ENCODE peak calls at places on chromosomes 12 and 14, in four cellular contexts. One of them, this sample, is unnamed.

GRCh38 chr14:35333797-35334743 is 41.9 kb downstream of the PSMA6 start:
- DNase-seq in fibroblast of the aortic adventitia: no peak
- DNase-seq in GM23338: no peak
- DNase-seq in GM12878: no peak
- DNase-seq in this sample: no peak

GRCh38 chr12:121536058-121536928 is 44.5 kb downstream of the KDM2B start:
- DNase-seq in fibroblast of the aortic adventitia: peak; percentile 83
- DNase-seq in GM12878: no peak
- DNase-seq in GM23338: peak; percentile 91
- DNase-seq in this sample: peak; percentile 46

GRCh38 chr12:45299132-45299692 is 83.3 kb downstream of the ANO6 start:
- DNase-seq in fibroblast of the aortic adventitia: peak; percentile 78
- DNase-seq in GM23338: no peak
- DNase-seq in GM12878: no peak
- DNase-seq in this sample: peak; percentile 53

GRCh38 chr12:29428630-29429029 is 47.7 kb upstream of the ERGIC2 start:
- DNase-seq in GM23338: no peak
- DNase-seq in fibroblast of the aortic adventitia: peak; percentile 72
- DNase-seq in GM12878: peak; percentile 34
- DNase-seq in this sample: peak; percentile 52

GRCh38 chr12:79400481-79400880 is 290.3 kb downstream of the PAWR start:
- DNase-seq in GM23338: no peak
- DNase-seq in fibroblast of the aortic adventitia: no peak
- DNase-seq in GM12878: no peak
- DNase-seq in this sample: no peak

GRCh38 chr14:92074555-92074954 is 31.8 kb downstream of the ATXN3 start:
- DNase-seq in GM12878: no peak
- DNase-seq in GM23338: no peak
- DNase-seq in fibroblast of the aortic adventitia: peak; percentile 5
- DNase-seq in this sample: no peak

GRCh38 chr12:2537868-2538541 is 256.8 kb upstream of the FKBP4 start:
- DNase-seq in GM12878: no peak
- DNase-seq in fibroblast of the aortic adventitia: no peak
- DNase-seq in GM23338: no peak
- DNase-seq in this sample: no peak

GRCh38 chr12:121774968-121775474 is 18.5 kb downstream of the RHOF start:
- DNase-seq in fibroblast of the aortic adventitia: no peak
- DNase-seq in GM23338: peak; percentile 87
- DNase-seq in GM12878: no peak
- DNase-seq in this sample: no peak

GRCh38 chr12:51898937-51899336 is 8.4 kb upstream of the ACVRL1 start:
- DNase-seq in fibroblast of the aortic adventitia: no peak
- DNase-seq in GM23338: no peak
- DNase-seq in GM12878: no peak
- DNase-seq in this sample: no peak

GRCh38 chr14:101583006-101583708 is 21.9 kb downstream of the DIO3 start:
- DNase-seq in fibroblast of the aortic adventitia: no peak
- DNase-seq in GM23338: no peak
- DNase-seq in GM12878: no peak
- DNase-seq in this sample: no peak

GRCh38 chr12:76117067-76117691 is 32.7 kb upstream of the NAP1L1 start:
- DNase-seq in GM23338: peak; percentile 12
- DNase-seq in fibroblast of the aortic adventitia: no peak
- DNase-seq in GM12878: no peak
- DNase-seq in this sample: no peak

GRCh38 chr14:41570415-41571155 is 36.1 kb upstream of the LRFN5 start:
- DNase-seq in GM23338: peak; percentile 44
- DNase-seq in fibroblast of the aortic adventitia: no peak
- DNase-seq in GM12878: no peak
- DNase-seq in this sample: no peak

GRCh38 chr14:105292810-105293711 is 7.7 kb downstream of the BRF1 start:
- DNase-seq in GM12878: no peak
- DNase-seq in GM23338: no peak
- DNase-seq in fibroblast of the aortic adventitia: no peak
- DNase-seq in this sample: no peak

GRCh38 chr14:50260511-50260910 is 29.1 kb upstream of the SOS2 start:
- DNase-seq in fibroblast of the aortic adventitia: peak; percentile 65
- DNase-seq in GM12878: no peak
- DNase-seq in GM23338: peak; percentile 59
- DNase-seq in this sample: peak; percentile 3

GRCh38 chr14:59389936-59390335 is 75.2 kb downstream of the GPR135 start:
- DNase-seq in GM23338: no peak
- DNase-seq in GM12878: no peak
- DNase-seq in fibroblast of the aortic adventitia: no peak
- DNase-seq in this sample: no peak

GRCh38 chr14:73740921-73741326 is 26.7 kb upstream of the PNMA1 start:
- DNase-seq in fibroblast of the aortic adventitia: peak; percentile 69
- DNase-seq in GM23338: peak; percentile 64
- DNase-seq in GM12878: no peak
- DNase-seq in this sample: no peak

GRCh38 chr14:76904740-76905569 is 78.7 kb downstream of the LRRC74A start:
- DNase-seq in GM12878: peak; percentile 84
- DNase-seq in GM23338: no peak
- DNase-seq in fibroblast of the aortic adventitia: peak; percentile 85
- DNase-seq in this sample: peak; percentile 96

GRCh38 chr12:108066583-108067234 is 62.4 kb upstream of the WSCD2 start:
- DNase-seq in fibroblast of the aortic adventitia: no peak
- DNase-seq in GM12878: no peak
- DNase-seq in GM23338: no peak
- DNase-seq in this sample: no peak

GRCh38 chr12:24191117-24191516 is 241.6 kb upstream of the SOX5 start:
- DNase-seq in GM12878: no peak
- DNase-seq in fibroblast of the aortic adventitia: no peak
- DNase-seq in GM23338: no peak
- DNase-seq in this sample: no peak

GRCh38 chr12:107519906-107520859 is 165.4 kb upstream of the PWP1 start:
- DNase-seq in GM12878: no peak
- DNase-seq in GM23338: no peak
- DNase-seq in fibroblast of the aortic adventitia: no peak
- DNase-seq in this sample: no peak

GRCh38 chr14:101825797-101826196 is 64.3 kb downstream of the PPP2R5C start:
- DNase-seq in fibroblast of the aortic adventitia: no peak
- DNase-seq in GM12878: no peak
- DNase-seq in GM23338: no peak
- DNase-seq in this sample: no peak

GRCh38 chr12:114636723-114637480 is 47.1 kb downstream of the TBX3 start:
- DNase-seq in fibroblast of the aortic adventitia: peak; percentile 16
- DNase-seq in GM12878: no peak
- DNase-seq in GM23338: peak; percentile 72
- DNase-seq in this sample: no peak

GRCh38 chr14:30240685-30241084 is 313.0 kb upstream of the PRKD1 start:
- DNase-seq in GM12878: no peak
- DNase-seq in GM23338: no peak
- DNase-seq in fibroblast of the aortic adventitia: no peak
- DNase-seq in this sample: no peak

GRCh38 chr14:81416233-81416927 is 16.3 kb upstream of the STON2 start:
- DNase-seq in GM12878: no peak
- DNase-seq in fibroblast of the aortic adventitia: no peak
- DNase-seq in GM23338: no peak
- DNase-seq in this sample: no peak

GRCh38 chr12:80268924-80269749 is 169.8 kb downstream of the OTOGL start:
- DNase-seq in GM12878: no peak
- DNase-seq in GM23338: no peak
- DNase-seq in fibroblast of the aortic adventitia: peak; percentile 75
- DNase-seq in this sample: peak; percentile 45

GRCh38 chr14:66395300-66395699 is 90.9 kb upstream of the CCDC196 start:
- DNase-seq in GM23338: peak; percentile 31
- DNase-seq in fibroblast of the aortic adventitia: no peak
- DNase-seq in GM12878: no peak
- DNase-seq in this sample: no peak

GRCh38 chr14:88045705-88046104 is 40.8 kb downstream of the GPR65 start:
- DNase-seq in fibroblast of the aortic adventitia: no peak
- DNase-seq in GM12878: no peak
- DNase-seq in GM23338: no peak
- DNase-seq in this sample: no peak

GRCh38 chr12:111398530-111398929 is 7.2 kb upstream of the SH2B3 start:
- DNase-seq in fibroblast of the aortic adventitia: no peak
- DNase-seq in GM12878: no peak
- DNase-seq in GM23338: no peak
- DNase-seq in this sample: no peak

GRCh38 chr14:90087433-90087832 is 25.6 kb downstream of the KCNK13 start:
- DNase-seq in fibroblast of the aortic adventitia: peak; percentile 61
- DNase-seq in GM23338: no peak
- DNase-seq in GM12878: no peak
- DNase-seq in this sample: peak; percentile 58

GRCh38 chr12:98470469-98471082 is 44.8 kb upstream of the TMPO start:
- DNase-seq in fibroblast of the aortic adventitia: no peak
- DNase-seq in GM12878: no peak
- DNase-seq in GM23338: no peak
- DNase-seq in this sample: no peak

GRCh38 chr12:93020225-93020997 is 91.3 kb upstream of the EEA1 start:
- DNase-seq in GM23338: no peak
- DNase-seq in GM12878: no peak
- DNase-seq in fibroblast of the aortic adventitia: no peak
- DNase-seq in this sample: no peak

GRCh38 chr12:9751204-9752144 is 9.2 kb downstream of the CD69 start:
- DNase-seq in GM12878: no peak
- DNase-seq in GM23338: peak; percentile 43
- DNase-seq in fibroblast of the aortic adventitia: peak; percentile 27
- DNase-seq in this sample: no peak

GRCh38 chr14:60722163-60722835 is 1.9 kb downstream of the SIX4 start:
- DNase-seq in GM23338: peak; percentile 88
- DNase-seq in GM12878: no peak
- DNase-seq in fibroblast of the aortic adventitia: peak; percentile 49
- DNase-seq in this sample: no peak

GRCh38 chr12:106782619-106783018 is 8.1 kb downstream of the RIC8B start:
- DNase-seq in GM23338: no peak
- DNase-seq in GM12878: no peak
- DNase-seq in fibroblast of the aortic adventitia: no peak
- DNase-seq in this sample: no peak

GRCh38 chr12:75591628-75592027 is 80.2 kb upstream of the KRR1 start:
- DNase-seq in fibroblast of the aortic adventitia: peak; percentile 27
- DNase-seq in GM12878: no peak
- DNase-seq in GM23338: no peak
- DNase-seq in this sample: no peak

GRCh38 chr14:100530270-100531072 is 56.7 kb downstream of the BEGAIN start:
- DNase-seq in GM23338: no peak
- DNase-seq in fibroblast of the aortic adventitia: no peak
- DNase-seq in GM12878: no peak
- DNase-seq in this sample: no peak

GRCh38 chr12:127923501-127923900 is 343.5 kb upstream of the TMEM132C start:
- DNase-seq in GM23338: no peak
- DNase-seq in GM12878: no peak
- DNase-seq in fibroblast of the aortic adventitia: no peak
- DNase-seq in this sample: no peak

GRCh38 chr14:72710212-72710611 is 183.7 kb downstream of the DPF3 start:
- DNase-seq in GM23338: no peak
- DNase-seq in fibroblast of the aortic adventitia: peak; percentile 92
- DNase-seq in GM12878: no peak
- DNase-seq in this sample: peak; percentile 17

GRCh38 chr14:90383126-90383730 is 13.6 kb upstream of the CALM1 start:
- DNase-seq in GM23338: peak; percentile 100
- DNase-seq in fibroblast of the aortic adventitia: peak; percentile 100
- DNase-seq in GM12878: peak; percentile 98
- DNase-seq in this sample: peak; percentile 99

DNA sequence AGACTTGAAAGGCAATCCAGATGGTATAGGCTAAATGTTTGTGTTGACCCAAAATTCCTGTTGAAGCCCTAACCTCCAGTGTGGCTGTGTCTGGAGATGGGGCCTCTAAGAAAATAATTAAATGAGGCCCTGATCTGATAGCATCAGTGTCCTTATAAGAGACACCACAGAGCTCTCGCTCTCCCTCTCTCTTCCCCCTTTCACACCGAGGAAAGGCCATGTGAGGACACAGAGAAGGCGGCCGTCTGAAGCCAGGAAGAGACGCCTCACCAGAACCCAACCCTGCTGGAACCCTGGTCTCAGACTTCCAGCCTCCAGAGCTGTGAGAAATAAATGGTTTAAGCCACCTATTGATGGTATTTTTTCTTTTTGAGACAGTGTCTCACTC is 87.5 kb downstream of the SCARB1 start:
- DNase-seq in fibroblast of the aortic adventitia: no peak
- DNase-seq in GM12878: no peak
- DNase-seq in GM23338: no peak
- DNase-seq in this sample: no peak
- H3K4me3 ChIP-seq in fibroblast of the aortic adventitia: no peak overlapping the region
- H3K4me3 ChIP-seq in GM12878: no peak overlapping the region
- H3K4me3 ChIP-seq in GM23338: no peak overlapping the region
- H3K4me3 ChIP-seq in this sample: no peak overlapping the region

GRCh38 chr14:82642425-82642824 is 1108.8 kb upstream of the SEL1L start:
- DNase-seq in fibroblast of the aortic adventitia: no peak
- DNase-seq in GM23338: peak; percentile 71
- DNase-seq in GM12878: no peak
- DNase-seq in this sample: no peak
- H3K4me3 ChIP-seq in fibroblast of the aortic adventitia: no peak overlapping the region
- H3K4me3 ChIP-seq in GM23338: peak overlapping the region; percentile 47
- H3K4me3 ChIP-seq in GM12878: no peak overlapping the region
- H3K4me3 ChIP-seq in this sample: no peak overlapping the region

DNA sequence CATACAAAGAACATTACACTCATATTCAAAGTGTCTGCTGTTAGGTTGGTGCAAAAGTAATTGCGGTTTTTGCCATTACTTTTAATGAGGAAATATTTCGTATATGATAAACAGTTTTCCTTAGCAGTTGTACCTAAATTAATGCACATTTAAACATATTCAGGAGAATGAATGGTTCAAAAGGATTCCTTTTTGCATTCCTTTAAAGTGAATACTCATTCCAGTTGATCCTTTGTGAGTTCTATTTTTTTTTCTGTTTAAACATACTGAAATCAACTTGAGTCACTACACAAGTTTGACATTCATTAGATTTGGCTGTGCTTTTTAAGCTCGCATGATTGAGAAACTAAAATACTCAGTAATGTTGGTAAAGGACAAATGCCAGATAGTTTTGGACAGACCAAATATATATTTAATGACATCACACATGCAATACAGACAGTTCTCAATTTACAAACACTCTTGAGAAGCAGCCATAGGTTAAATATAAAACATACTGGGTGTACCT is 13.8 kb upstream of the SLC38A2 start:
- DNase-seq in GM12878: no peak
- DNase-seq in fibroblast of the aortic adventitia: peak; percentile 98
- DNase-seq in GM23338: no peak
- DNase-seq in this sample: peak; percentile 95
- H3K4me3 ChIP-seq in GM12878: peak overlapping the region; percentile 66
- H3K4me3 ChIP-seq in fibroblast of the aortic adventitia: no peak overlapping the region
- H3K4me3 ChIP-seq in GM23338: peak overlapping the region; percentile 72
- H3K4me3 ChIP-seq in this sample: no peak overlapping the region

GRCh38 chr12:105401198-105401597 is 70.7 kb downstream of the C12orf75 start:
- DNase-seq in fibroblast of the aortic adventitia: no peak
- DNase-seq in GM23338: no peak
- DNase-seq in GM12878: no peak
- DNase-seq in this sample: no peak
- H3K4me3 ChIP-seq in fibroblast of the aortic adventitia: no peak overlapping the region
- H3K4me3 ChIP-seq in GM23338: no peak overlapping the region
- H3K4me3 ChIP-seq in GM12878: no peak overlapping the region
- H3K4me3 ChIP-seq in this sample: no peak overlapping the region

GRCh38 chr14:102922490-102923200 is at the start of gene AMN:
- DNase-seq in GM12878: no peak
- DNase-seq in fibroblast of the aortic adventitia: no peak
- DNase-seq in GM23338: peak; percentile 79
- DNase-seq in this sample: no peak
- H3K4me3 ChIP-seq in GM12878: peak within 1 kb of the TSS; percentile 17
- H3K4me3 ChIP-seq in fibroblast of the aortic adventitia: peak within 1 kb of the TSS; percentile 37
- H3K4me3 ChIP-seq in GM23338: peak within 1 kb of the TSS; percentile 66
- H3K4me3 ChIP-seq in this sample: peak within 1 kb of the TSS; percentile 29

GRCh38 chr12:105581420-105581819 is 250.9 kb downstream of the C12orf75 start:
- DNase-seq in fibroblast of the aortic adventitia: no peak
- DNase-seq in GM12878: no peak
- DNase-seq in GM23338: no peak
- DNase-seq in this sample: no peak
- H3K4me3 ChIP-seq in fibroblast of the aortic adventitia: no peak overlapping the region
- H3K4me3 ChIP-seq in GM12878: no peak overlapping the region
- H3K4me3 ChIP-seq in GM23338: no peak overlapping the region
- H3K4me3 ChIP-seq in this sample: no peak overlapping the region

This sample was measured in AG09309.